ENCODE peak calls at places on chromosomes 2 and 18, in six cellular contexts. One of them, this sample, is unnamed.

GRCh38 chr2:42754021-42754775 is 9.7 kb downstream of the OXER1 start:
- DNase-seq in PC-9: no peak
- DNase-seq in Peyer's patch: peak; percentile 82
- DNase-seq in AG04450: no peak
- DNase-seq in foreskin fibroblast: peak; percentile 38
- DNase-seq in astrocyte of the spinal cord: no peak
- DNase-seq in this sample: no peak

GRCh38 chr2:30396436-30397232 is 50.4 kb upstream of the LCLAT1 start:
- DNase-seq in PC-9: no peak
- DNase-seq in Peyer's patch: no peak
- DNase-seq in AG04450: no peak
- DNase-seq in foreskin fibroblast: no peak
- DNase-seq in astrocyte of the spinal cord: no peak
- DNase-seq in this sample: no peak

GRCh38 chr2:235129856-235130255 is 178.0 kb downstream of the SH3BP4 start:
- DNase-seq in PC-9: no peak
- DNase-seq in Peyer's patch: no peak
- DNase-seq in AG04450: no peak
- DNase-seq in foreskin fibroblast: no peak
- DNase-seq in astrocyte of the spinal cord: no peak
- DNase-seq in this sample: no peak

GRCh38 chr2:100702444-100703134 is 117.3 kb upstream of the NPAS2 start:
- DNase-seq in PC-9: no peak
- DNase-seq in Peyer's patch: no peak
- DNase-seq in AG04450: no peak
- DNase-seq in foreskin fibroblast: no peak
- DNase-seq in astrocyte of the spinal cord: no peak
- DNase-seq in this sample: no peak

GRCh38 chr2:6932833-6933232 is 15.6 kb downstream of the RNF144A start:
- DNase-seq in PC-9: no peak
- DNase-seq in Peyer's patch: no peak
- DNase-seq in AG04450: no peak
- DNase-seq in foreskin fibroblast: no peak
- DNase-seq in astrocyte of the spinal cord: no peak
- DNase-seq in this sample: no peak

GRCh38 chr18:26865557-26865956 is at the start of gene AQP4:
- DNase-seq in PC-9: no peak
- DNase-seq in Peyer's patch: no peak
- DNase-seq in AG04450: no peak
- DNase-seq in foreskin fibroblast: no peak
- DNase-seq in astrocyte of the spinal cord: no peak
- DNase-seq in this sample: no peak

GRCh38 chr18:3153107-3153704 is 66.6 kb downstream of the MYOM1 start:
- DNase-seq in PC-9: no peak
- DNase-seq in Peyer's patch: no peak
- DNase-seq in AG04450: no peak
- DNase-seq in foreskin fibroblast: peak; percentile 24
- DNase-seq in astrocyte of the spinal cord: peak; percentile 27
- DNase-seq in this sample: no peak

GRCh38 chr2:82641781-82642180 is 1817.3 kb downstream of the SUCLG1 start:
- DNase-seq in PC-9: no peak
- DNase-seq in Peyer's patch: no peak
- DNase-seq in AG04450: no peak
- DNase-seq in foreskin fibroblast: no peak
- DNase-seq in astrocyte of the spinal cord: no peak
- DNase-seq in this sample: no peak

GRCh38 chr2:150007815-150008430 is 420.3 kb upstream of the MMADHC start:
- DNase-seq in PC-9: no peak
- DNase-seq in Peyer's patch: no peak
- DNase-seq in AG04450: no peak
- DNase-seq in foreskin fibroblast: no peak
- DNase-seq in astrocyte of the spinal cord: no peak
- DNase-seq in this sample: no peak

GRCh38 chr2:204228169-204228940 is 291.8 kb downstream of the ICOS start:
- DNase-seq in PC-9: no peak
- DNase-seq in Peyer's patch: no peak
- DNase-seq in AG04450: no peak
- DNase-seq in foreskin fibroblast: no peak
- DNase-seq in astrocyte of the spinal cord: no peak
- DNase-seq in this sample: no peak

GRCh38 chr2:233542507-233542906 is 24.1 kb downstream of the USP40 start:
- DNase-seq in PC-9: no peak
- DNase-seq in Peyer's patch: no peak
- DNase-seq in AG04450: peak; percentile 61
- DNase-seq in foreskin fibroblast: peak; percentile 48
- DNase-seq in astrocyte of the spinal cord: no peak
- DNase-seq in this sample: no peak

GRCh38 chr18:25099838-25100393 is 252.1 kb downstream of the ZNF521 start:
- DNase-seq in PC-9: no peak
- DNase-seq in Peyer's patch: no peak
- DNase-seq in AG04450: peak; percentile 6
- DNase-seq in foreskin fibroblast: peak; percentile 43
- DNase-seq in astrocyte of the spinal cord: peak; percentile 49
- DNase-seq in this sample: no peak
- TF ChIP-seq CTCF in PC-9: no peak
- TF ChIP-seq CTCF in Peyer's patch: no peak
- TF ChIP-seq CTCF in AG04450: peak; percentile 22
- TF ChIP-seq CTCF in foreskin fibroblast: no peak
- TF ChIP-seq CTCF in astrocyte of the spinal cord: no peak
- TF ChIP-seq CTCF in this sample: no peak

DNA sequence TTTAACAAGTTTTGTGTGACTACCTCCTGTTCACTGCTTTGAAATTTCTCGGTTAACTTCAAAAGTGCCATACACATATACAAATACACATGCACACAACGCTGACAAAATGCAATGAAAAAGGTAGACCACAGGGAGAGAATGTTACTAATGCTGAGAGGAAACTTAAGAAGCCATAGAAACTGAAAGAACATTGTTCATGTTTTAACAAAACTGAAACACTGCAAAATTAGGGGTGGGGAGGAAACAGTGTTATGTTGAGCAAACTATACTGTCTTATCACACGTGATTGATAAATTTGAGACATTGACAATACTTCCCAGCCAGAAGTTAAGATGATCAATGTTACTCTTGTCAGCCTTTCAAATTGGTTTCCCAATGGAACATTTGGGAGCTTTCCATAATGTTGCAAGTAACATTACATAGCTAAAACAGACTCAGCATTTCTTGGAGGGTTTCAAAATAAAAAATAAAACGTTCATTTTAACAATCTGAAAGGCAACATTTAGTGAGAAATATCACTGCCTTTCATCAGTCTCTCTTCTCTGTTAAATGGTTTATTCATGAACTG is 165.5 kb downstream of the L3MBTL4 start:
- DNase-seq in PC-9: no peak
- DNase-seq in Peyer's patch: no peak
- DNase-seq in AG04450: no peak
- DNase-seq in foreskin fibroblast: no peak
- DNase-seq in astrocyte of the spinal cord: no peak
- DNase-seq in this sample: no peak
- TF ChIP-seq CTCF in PC-9: no peak
- TF ChIP-seq CTCF in Peyer's patch: no peak
- TF ChIP-seq CTCF in AG04450: no peak
- TF ChIP-seq CTCF in foreskin fibroblast: no peak
- TF ChIP-seq CTCF in astrocyte of the spinal cord: no peak
- TF ChIP-seq CTCF in this sample: no peak

GRCh38 chr2:70767699-70768584 is at the start of gene ADD2:
- DNase-seq in PC-9: peak; percentile 3
- DNase-seq in Peyer's patch: peak; percentile 33
- DNase-seq in AG04450: no peak
- DNase-seq in foreskin fibroblast: no peak
- DNase-seq in astrocyte of the spinal cord: peak; percentile 10
- DNase-seq in this sample: peak; percentile 50
- TF ChIP-seq CTCF in PC-9: no peak
- TF ChIP-seq CTCF in Peyer's patch: no peak
- TF ChIP-seq CTCF in AG04450: no peak
- TF ChIP-seq CTCF in foreskin fibroblast: no peak
- TF ChIP-seq CTCF in astrocyte of the spinal cord: no peak
- TF ChIP-seq CTCF in this sample: peak; percentile 27

GRCh38 chr2:134738150-134738865 is 19.5 kb upstream of the TMEM163 start:
- DNase-seq in PC-9: no peak
- DNase-seq in Peyer's patch: no peak
- DNase-seq in AG04450: no peak
- DNase-seq in foreskin fibroblast: no peak
- DNase-seq in astrocyte of the spinal cord: peak; percentile 50
- DNase-seq in this sample: no peak
- TF ChIP-seq CTCF in PC-9: no peak
- TF ChIP-seq CTCF in Peyer's patch: no peak
- TF ChIP-seq CTCF in AG04450: no peak
- TF ChIP-seq CTCF in foreskin fibroblast: no peak
- TF ChIP-seq CTCF in astrocyte of the spinal cord: no peak
- TF ChIP-seq CTCF in this sample: no peak

GRCh38 chr2:225558425-225558824 is 158.9 kb downstream of the NYAP2 start:
- DNase-seq in PC-9: no peak
- DNase-seq in Peyer's patch: no peak
- DNase-seq in AG04450: no peak
- DNase-seq in foreskin fibroblast: no peak
- DNase-seq in astrocyte of the spinal cord: no peak
- DNase-seq in this sample: no peak

GRCh38 chr2:225559090-225559489 is 159.6 kb downstream of the NYAP2 start:
- DNase-seq in PC-9: no peak
- DNase-seq in Peyer's patch: no peak
- DNase-seq in AG04450: no peak
- DNase-seq in foreskin fibroblast: no peak
- DNase-seq in astrocyte of the spinal cord: no peak
- DNase-seq in this sample: no peak

GRCh38 chr2:225556461-225556860 is 157.0 kb downstream of the NYAP2 start:
- DNase-seq in PC-9: no peak
- DNase-seq in Peyer's patch: no peak
- DNase-seq in AG04450: no peak
- DNase-seq in foreskin fibroblast: no peak
- DNase-seq in astrocyte of the spinal cord: no peak
- DNase-seq in this sample: no peak
- TF ChIP-seq CTCF in PC-9: peak; percentile 14
- TF ChIP-seq CTCF in Peyer's patch: no peak
- TF ChIP-seq CTCF in AG04450: peak; percentile 9
- TF ChIP-seq CTCF in foreskin fibroblast: no peak
- TF ChIP-seq CTCF in astrocyte of the spinal cord: peak; percentile 7
- TF ChIP-seq CTCF in this sample: no peak

DNA sequence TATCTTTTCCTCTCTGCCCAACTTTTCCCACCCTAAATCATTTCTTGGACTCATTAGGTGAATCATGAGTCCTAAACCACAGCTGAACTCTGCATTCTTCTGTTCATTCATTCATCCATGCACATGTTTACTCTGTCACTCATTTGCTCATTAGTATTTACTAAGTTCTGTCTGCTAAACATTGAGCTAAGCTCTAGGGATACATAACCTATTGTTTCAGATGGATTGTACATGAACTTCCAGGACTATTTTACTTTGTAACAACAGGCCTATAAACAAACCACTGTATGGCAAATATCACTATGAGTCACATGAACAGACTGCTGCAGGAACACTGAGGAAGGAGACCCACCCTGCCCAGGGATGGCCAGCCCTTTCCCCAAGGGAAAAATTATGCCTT is 14.6 kb upstream of the DYNC2LI1 start:
- DNase-seq in PC-9: peak; percentile 12
- DNase-seq in Peyer's patch: no peak
- DNase-seq in AG04450: no peak
- DNase-seq in foreskin fibroblast: peak; percentile 42
- DNase-seq in astrocyte of the spinal cord: peak; percentile 77
- DNase-seq in this sample: no peak
- TF ChIP-seq CTCF in PC-9: no peak
- TF ChIP-seq CTCF in Peyer's patch: no peak
- TF ChIP-seq CTCF in AG04450: no peak
- TF ChIP-seq CTCF in foreskin fibroblast: no peak
- TF ChIP-seq CTCF in astrocyte of the spinal cord: no peak
- TF ChIP-seq CTCF in this sample: no peak

DNA sequence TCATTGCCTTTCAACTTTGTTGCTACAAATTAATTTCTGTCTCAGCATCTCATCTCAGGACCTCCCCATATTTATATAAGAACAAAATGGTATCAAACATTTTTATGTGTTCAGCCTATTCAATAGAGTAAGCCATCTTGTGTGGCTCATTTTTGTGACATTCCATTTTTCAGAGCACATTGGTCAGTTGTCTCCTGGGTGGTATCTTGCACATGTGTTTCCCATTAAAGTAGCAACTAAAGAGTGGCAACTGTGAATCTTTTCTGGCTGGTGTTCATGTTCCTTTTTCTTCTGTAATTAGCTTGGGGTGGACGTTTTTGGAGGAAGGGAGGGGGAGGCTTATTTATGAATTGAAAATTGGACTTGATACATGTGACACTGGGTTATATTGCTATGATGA is 45.3 kb upstream of the EFEMP1 start:
- DNase-seq in PC-9: no peak
- DNase-seq in Peyer's patch: no peak
- DNase-seq in AG04450: no peak
- DNase-seq in foreskin fibroblast: no peak
- DNase-seq in astrocyte of the spinal cord: no peak
- DNase-seq in this sample: no peak
- TF ChIP-seq CTCF in PC-9: no peak
- TF ChIP-seq CTCF in Peyer's patch: no peak
- TF ChIP-seq CTCF in AG04450: no peak
- TF ChIP-seq CTCF in foreskin fibroblast: no peak
- TF ChIP-seq CTCF in astrocyte of the spinal cord: no peak
- TF ChIP-seq CTCF in this sample: no peak

This sample was measured in CD14-positive monocyte.